ENCODE peak calls at places on chromosome 16, in five cellular contexts. O is vagina; Q is neural progenitor cell; Y is foreskin fibroblast; V is CD8-positive, alpha-beta T cell. N is an unnamed sample.
A peak's percentile ranks its signal among the peaks of the same experiment; 100 is the strongest.

GRCh38 chr16:14401839-14402115 is 228.3 kb downstream of the PARN start:
- DNase-seq in O (no peak), Q (no peak), Y (no peak), V (no peak), N (peak; percentile 56)

GRCh38 chr16:76571755-76572154 is 294.6 kb downstream of the CNTNAP4 start:
- DNase-seq in O (no peak), Q (no peak), Y (no peak), V (no peak), N (no peak)

GRCh38 chr16:86344881-86345280 is 165.4 kb upstream of the FOXF1 start:
- DNase-seq in O (no peak), Q (no peak), Y (no peak), V (no peak), N (no peak)

GRCh38 chr16:28844226-28844885 is 1.8 kb downstream of the TUFM start:
- DNase-seq in O (no peak), Q (no peak), Y (no peak), V (no peak), N (no peak)

GRCh38 chr16:29012913-29013641 is 28.2 kb downstream of the LAT start:
- DNase-seq in O (no peak), Q (no peak), Y (no peak), V (peak; percentile 48), N (no peak)

GRCh38 chr16:89401641-89402445 is 88.5 kb downstream of the ANKRD11 start:
- DNase-seq in O (no peak), Q (no peak), Y (peak; percentile 87), V (no peak), N (peak; percentile 96)

GRCh38 chr16:48064971-48065370 is 90.8 kb downstream of the ABCC12 start:
- DNase-seq in O (no peak), Q (no peak), Y (peak; percentile 29), V (no peak), N (peak; percentile 70)

GRCh38 chr16:106623-107324 is 28.7 kb downstream of the MPG start:
- DNase-seq in O (no peak), Q (peak; percentile 89), Y (peak; percentile 69), V (peak; percentile 60), N (peak; percentile 84)

GRCh38 chr16:35181422-35182030 is 1722.1 kb downstream of the TP53TG3F start:
- DNase-seq in O (peak; percentile 92), Q (no peak), Y (no peak), V (no peak), N (no peak)

GRCh38 chr16:15996432-15997109 is 47.2 kb downstream of the ABCC1 start:
- DNase-seq in O (no peak), Q (no peak), Y (peak; percentile 94), V (no peak), N (peak; percentile 96)

GRCh38 chr16:12470311-12471229 is 333.1 kb downstream of the CPPED1 start:
- DNase-seq in O (no peak), Q (no peak), Y (no peak), V (no peak), N (peak; percentile 39)

GRCh38 chr16:9008335-9009260 is 44.9 kb upstream of the USP7 start:
- DNase-seq in O (no peak), Q (peak; percentile 89), Y (peak; percentile 53), V (peak; percentile 69), N (peak; percentile 71)

GRCh38 chr16:647173-647902 is 1.8 kb upstream of the WDR90 start:
- DNase-seq in O (no peak), Q (no peak), Y (no peak), V (no peak), N (no peak)

GRCh38 chr16:84534815-84535214 is 30.4 kb upstream of the MEAK7 start:
- DNase-seq in O (no peak), Q (no peak), Y (no peak), V (no peak), N (no peak)

GRCh38 chr16:57735755-57736418 is at the start of gene KATNB1:
- DNase-seq in O (no peak), Q (no peak), Y (peak; percentile 10), V (no peak), N (peak; percentile 7)

GRCh38 chr16:68116256-68116853 is 31.2 kb downstream of the NFATC3 start:
- DNase-seq in O (no peak), Q (no peak), Y (peak; percentile 13), V (no peak), N (peak; percentile 55)

GRCh38 chr16:67563708-67564468 is 1.6 kb downstream of the CTCF start:
- DNase-seq in O (no peak), Q (peak; percentile 36), Y (peak; percentile 74), V (peak; percentile 32), N (peak; percentile 84)

GRCh38 chr16:27248036-27248435 is 20.5 kb downstream of the NSMCE1 start:
- DNase-seq in O (no peak), Q (no peak), Y (no peak), V (no peak), N (no peak)

DNA sequence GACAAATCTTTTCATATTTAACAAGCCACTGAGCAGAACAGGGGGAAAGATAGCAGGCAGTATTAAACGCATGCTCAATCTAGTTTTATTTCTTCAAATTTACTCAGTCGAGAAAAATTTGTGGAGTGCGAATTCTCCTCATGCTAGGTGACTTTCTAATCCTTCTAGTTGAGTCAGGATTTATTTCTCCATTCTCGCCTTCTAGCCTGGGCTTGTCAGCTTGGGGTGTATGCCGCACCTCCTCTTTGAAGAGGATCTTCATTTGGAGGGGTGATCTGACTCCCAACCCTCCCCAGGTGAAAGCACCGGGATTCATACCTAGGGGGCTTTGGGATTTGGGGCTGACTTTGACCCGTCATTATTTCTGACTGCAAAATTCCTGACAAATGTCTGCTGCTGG is 440.9 kb downstream of the MAF start:
- DNase-seq in O (no peak), Q (no peak), Y (no peak), V (no peak), N (no peak)
- TF ChIP-seq CTCF in O (no peak), Q (no peak), Y (no peak), V (no peak), N (no peak)

GRCh38 chr16:49698931-49699715 is 156.8 kb downstream of the ZNF423 start:
- DNase-seq in O (no peak), Q (peak; percentile 30), Y (no peak), V (no peak), N (peak; percentile 76)
- H3K4me3 ChIP-seq in O (peak overlapping the region; percentile 17), Q (no peak overlapping the region), Y (no peak overlapping the region), V (no peak overlapping the region), N (no peak overlapping the region)

GRCh38 chr16:49440156-49441065 is 66.8 kb downstream of the C16orf78 start:
- DNase-seq in O (no peak), Q (peak; percentile 33), Y (no peak), V (no peak), N (no peak)
- TF ChIP-seq CTCF in O (no peak), Q (peak; percentile 27), Y (no peak), V (no peak), N (no peak)

GRCh38 chr16:81746566-81746965 is 32.5 kb upstream of the PLCG2 start:
- DNase-seq in O (no peak), Q (no peak), Y (no peak), V (no peak), N (no peak)
- H3K4me3 ChIP-seq in O (peak overlapping the region; percentile 38), Q (peak overlapping the region; percentile 40), Y (peak overlapping the region; percentile 37), V (peak overlapping the region; percentile 60), N (peak overlapping the region; percentile 38)

DNA sequence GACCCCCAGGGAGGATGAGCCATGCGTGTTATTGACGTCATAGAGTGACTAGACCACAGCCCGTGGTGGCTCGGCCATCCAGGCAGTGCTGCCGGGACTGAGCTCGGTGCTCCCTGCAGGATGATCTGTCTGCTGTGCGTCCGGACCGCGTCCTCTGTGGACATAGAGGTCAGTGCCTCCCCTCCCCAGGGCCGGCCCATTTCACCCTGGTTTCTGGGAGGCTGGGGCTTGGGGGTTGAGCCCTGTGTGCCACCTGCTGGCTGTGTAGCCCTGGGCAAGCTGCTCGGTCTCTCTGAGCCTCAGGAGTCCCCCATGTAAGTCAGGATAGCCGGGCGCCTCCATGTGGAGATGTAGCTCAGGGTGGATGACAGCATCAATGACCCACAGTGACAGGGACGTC is 8.3 kb downstream of the TSC2 start:
- DNase-seq in O (no peak), Q (no peak), Y (no peak), V (no peak), N (peak; percentile 35)
- TF ChIP-seq CTCF in O (no peak), Q (no peak), Y (peak; percentile 41), V (no peak), N (peak; percentile 6)

GRCh38 chr16:66554021-66554420 is 1.6 kb downstream of the CKLF start:
- DNase-seq in O (no peak), Q (no peak), Y (no peak), V (no peak), N (no peak)
- H3K4me3 ChIP-seq in O (peak overlapping the region; percentile 58), Q (no peak overlapping the region), Y (no peak overlapping the region), V (no peak overlapping the region), N (no peak overlapping the region)

GRCh38 chr16:21253470-21253869 is 20.0 kb downstream of the ANKS4B start:
- DNase-seq in O (no peak), Q (no peak), Y (no peak), V (no peak), N (no peak)
- TF ChIP-seq CTCF in O (no peak), Q (no peak), Y (no peak), V (no peak), N (no peak)

GRCh38 chr16:21646721-21647561 is 5.5 kb downstream of the IGSF6 start:
- DNase-seq in O (no peak), Q (no peak), Y (no peak), V (peak; percentile 71), N (no peak)
- H3K4me3 ChIP-seq in O (no peak overlapping the region), Q (no peak overlapping the region), Y (no peak overlapping the region), V (peak overlapping the region; percentile 9), N (no peak overlapping the region)

DNA sequence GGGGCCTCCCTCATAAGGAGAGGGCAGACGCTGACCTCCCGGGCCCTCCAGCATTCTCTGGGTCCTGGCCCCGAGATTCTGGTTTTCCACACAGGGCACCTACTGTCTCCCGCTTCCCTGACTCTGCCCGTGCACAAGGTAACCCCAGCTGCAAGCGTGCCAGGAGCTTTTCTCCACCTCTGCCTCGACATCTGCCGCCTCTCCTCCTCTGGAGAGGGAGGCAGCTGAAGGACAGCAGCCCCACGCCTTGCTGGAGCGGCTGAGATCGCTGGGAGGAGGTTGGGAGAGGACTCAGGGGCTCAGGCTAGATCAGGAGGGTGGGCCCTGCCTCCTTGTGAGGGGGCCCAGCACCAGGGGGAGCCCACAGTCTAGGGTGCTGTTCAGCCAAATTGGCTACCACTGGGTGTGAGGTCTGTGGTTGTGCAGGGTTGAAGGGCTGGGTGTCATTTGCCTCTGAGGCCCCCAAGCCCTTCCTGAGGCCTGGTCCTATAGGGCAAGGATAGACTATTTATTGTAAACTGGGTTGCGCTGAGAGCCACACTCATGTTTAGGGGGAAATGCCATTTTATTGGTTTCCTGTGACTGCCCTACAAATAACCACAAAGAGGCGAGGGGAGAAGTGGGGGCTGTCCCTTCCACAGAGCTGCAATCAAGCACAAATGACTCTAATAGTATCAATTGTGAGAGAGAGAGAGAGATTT is 3.4 kb upstream of the ZCCHC14 start:
- DNase-seq in O (no peak), Q (no peak), Y (no peak), V (no peak), N (no peak)
- TF ChIP-seq CTCF in O (no peak), Q (no peak), Y (no peak), V (no peak), N (no peak)

DNA sequence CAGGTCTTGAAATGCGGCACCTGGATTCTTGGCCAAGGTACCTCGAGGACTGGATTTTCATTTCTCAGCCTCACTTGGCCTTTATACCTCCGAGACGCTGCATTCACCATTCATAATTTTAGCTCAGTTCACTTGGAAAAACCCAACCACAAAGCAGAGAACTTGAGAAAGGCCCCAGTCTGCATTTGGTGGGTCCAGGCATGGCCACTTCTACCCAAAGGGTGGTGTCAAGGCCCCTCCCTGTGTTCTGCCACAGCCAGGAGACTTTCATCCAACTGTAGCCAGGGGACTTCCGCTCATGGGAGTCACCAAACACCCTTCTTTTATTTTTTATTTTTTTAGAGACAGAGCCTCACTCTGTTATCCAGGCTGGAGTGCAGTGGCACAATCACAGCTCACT is 14.7 kb upstream of the TVP23A start:
- DNase-seq in O (no peak), Q (no peak), Y (no peak), V (no peak), N (no peak)
- H3K4me3 ChIP-seq in O (no peak overlapping the region), Q (no peak overlapping the region), Y (no peak overlapping the region), V (no peak overlapping the region), N (no peak overlapping the region)